ENCODE peak calls at places on chromosome 11, in six cellular contexts. H is upper lobe of right lung; Z is ecto neural progenitor cell; R is CD4-positive, CD25-positive, alpha-beta regulatory T cell; L is AG10803; Q is stimulated activated CD4-positive, alpha-beta T cell treated with anti-CD3 and anti-CD28 coated beads, Interleukin-12 subunit alpha, Interleukin-12 subunit beta, amount 100 ng/mL, for 24 hours. Y is an unnamed sample.

GRCh38 chr11:68661697-68662603 is 22.4 kb upstream of the GAL start:
- DNase-seq in H (peak), Z (no peak), R (no peak), L (no peak), Q (no peak), Y (no peak)

GRCh38 chr11:70751142-70751734 is 352.9 kb downstream of the CTTN start:
- DNase-seq in H (no peak), Z (no peak), R (no peak), L (no peak), Q (no peak), Y (no peak)

GRCh38 chr11:68142028-68142412 is 20.8 kb upstream of the CHKA start:
- DNase-seq in H (no peak), Z (no peak), R (no peak), L (no peak), Q (peak), Y (no peak)

GRCh38 chr11:105361651-105362050 is 222.1 kb upstream of the CARD18 start:
- DNase-seq in H (no peak), Z (no peak), R (no peak), L (no peak), Q (no peak), Y (no peak)

GRCh38 chr11:76946223-76946622 is 85.5 kb downstream of the ACER3 start:
- DNase-seq in H (no peak), Z (no peak), R (no peak), L (no peak), Q (no peak), Y (no peak)

GRCh38 chr11:14768789-14769188 is 123.2 kb downstream of the CYP2R1 start:
- DNase-seq in H (no peak), Z (no peak), R (no peak), L (no peak), Q (no peak), Y (no peak)

GRCh38 chr11:123239371-123240150 is 44.5 kb upstream of the CLMP start:
- DNase-seq in H (no peak), Z (no peak), R (no peak), L (peak), Q (no peak), Y (no peak)

GRCh38 chr11:79174045-79175008 is 266.5 kb downstream of the TENM4 start:
- DNase-seq in H (no peak), Z (peak), R (no peak), L (peak), Q (no peak), Y (peak)

GRCh38 chr11:9716275-9717039 is 52.6 kb downstream of the SWAP70 start:
- DNase-seq in H (no peak), Z (no peak), R (no peak), L (peak), Q (no peak), Y (no peak)

GRCh38 chr11:37449146-37449545 is 851.1 kb upstream of the RAG2 start:
- DNase-seq in H (no peak), Z (no peak), R (no peak), L (peak), Q (no peak), Y (no peak)

GRCh38 chr11:102798012-102798746 is at the start of gene MMP1:
- DNase-seq in H (no peak), Z (no peak), R (no peak), L (peak), Q (no peak), Y (no peak)

GRCh38 chr11:72752088-72752914 is at the start of gene ARAP1:
- DNase-seq in H (peak), Z (peak), R (peak), L (peak), Q (peak), Y (no peak)

GRCh38 chr11:3914807-3915206 is 59.3 kb downstream of the STIM1 start:
- DNase-seq in H (no peak), Z (no peak), R (no peak), L (peak), Q (no peak), Y (no peak)

GRCh38 chr11:58394195-58394594 is 12.5 kb downstream of the OR5B3 start:
- DNase-seq in H (no peak), Z (no peak), R (no peak), L (peak), Q (no peak), Y (no peak)

GRCh38 chr11:70251583-70252285 is 18.8 kb upstream of the PPFIA1 start:
- DNase-seq in H (no peak), Z (no peak), R (no peak), L (no peak), Q (no peak), Y (no peak)

GRCh38 chr11:69352715-69353325 is 58.9 kb downstream of the MYEOV start:
- DNase-seq in H (no peak), Z (no peak), R (no peak), L (peak), Q (peak), Y (peak)